ENCODE peak calls at places on chromosomes 12 and 14, in five cellular contexts. E is activated T-helper 1 cell treated with Interleukin-2 at 50 U/mL for 16 hours, N is Ammon's horn, O is GM06990, I is fibroblast of the conjunctiva. M is an unnamed sample.

GRCh38 chr14:37591311-37591940 is 3.6 kb downstream of the FOXA1 start:
- DNase-seq in N (no peak), I (no peak), O (no peak), E (no peak), M (no peak)

GRCh38 chr14:50675597-50675996 is 7.5 kb upstream of the SAV1 start:
- DNase-seq in E (no peak), O (no peak), I (no peak), N (no peak), M (no peak)

GRCh38 chr14:92897922-92898599 is 24.9 kb upstream of the CHGA start:
- DNase-seq in E (no peak), O (no peak), N (no peak), I (no peak), M (no peak)

GRCh38 chr14:94598816-94599655 is 13.2 kb upstream of the SERPINA3 start:
- DNase-seq in E (no peak), I (peak; percentile 94), N (peak; percentile 86), O (no peak), M (no peak)

GRCh38 chr12:31226639-31227038 is 99.3 kb downstream of the SINHCAF start:
- DNase-seq in I (no peak), N (peak; percentile 33), O (no peak), E (no peak), M (no peak)

GRCh38 chr14:73591690-73592448 is at the start of gene ACOT4:
- DNase-seq in I (no peak), N (peak; percentile 9), O (peak; percentile 66), E (peak; percentile 44), M (peak; percentile 51)

GRCh38 chr14:33916663-33917565 is 34.0 kb downstream of the EGLN3 start:
- DNase-seq in I (no peak), O (no peak), N (no peak), E (no peak), M (no peak)

GRCh38 chr12:52658196-52658595 is 6.2 kb upstream of the KRT2 start:
- DNase-seq in E (no peak), N (no peak), O (no peak), I (no peak), M (no peak)

GRCh38 chr12:124694846-124695497 is 127.6 kb upstream of the NCOR2 start:
- DNase-seq in I (no peak), O (no peak), E (no peak), N (no peak), M (no peak)

GRCh38 chr12:7907009-7907408 is 29.0 kb downstream of the SLC2A3 start:
- DNase-seq in O (no peak), N (no peak), I (peak; percentile 22), E (no peak), M (no peak)

GRCh38 chr12:1179128-1179527 is 188.1 kb downstream of the ERC1 start:
- DNase-seq in O (no peak), I (no peak), N (no peak), E (no peak), M (no peak)

GRCh38 chr12:55743967-55744931 is 1.3 kb downstream of the GDF11 start:
- DNase-seq in E (no peak), I (no peak), N (no peak), O (no peak), M (no peak)

GRCh38 chr12:49417558-49417957 is 50.3 kb downstream of the SPATS2 start:
- DNase-seq in E (no peak), I (no peak), O (no peak), N (no peak), M (no peak)

GRCh38 chr12:89238593-89238992 is 113.7 kb downstream of the DUSP6 start:
- DNase-seq in O (no peak), N (peak; percentile 14), I (no peak), E (no peak), M (no peak)

GRCh38 chr12:96354326-96354725 is 45.9 kb downstream of the CDK17 start:
- DNase-seq in I (no peak), O (no peak), E (no peak), N (no peak), M (no peak)

GRCh38 chr12:132432721-132433577 is 57.0 kb upstream of the FBRSL1 start:
- DNase-seq in N (no peak), O (no peak), I (peak; percentile 41), E (no peak), M (peak; percentile 67)

GRCh38 chr12:123337053-123337452 is 27.6 kb downstream of the SBNO1 start:
- DNase-seq in N (peak; percentile 5), I (no peak), O (no peak), E (no peak), M (no peak)

GRCh38 chr14:98607341-98607910 is 664.6 kb downstream of the BCL11B start:
- DNase-seq in N (no peak), O (no peak), I (no peak), E (no peak), M (no peak)

GRCh38 chr12:113185180-113186032 is at the start of the genes DDX54 and RITA1:
- DNase-seq in O (peak; percentile 91), I (no peak), N (peak; percentile 79), E (peak; percentile 69), M (peak; percentile 88)

GRCh38 chr12:124443929-124444712 is 123.3 kb downstream of the NCOR2 start:
- DNase-seq in I (no peak), O (no peak), E (no peak), N (no peak), M (no peak)

GRCh38 chr12:56834886-56835285 is 71.8 kb downstream of the HSD17B6 start:
- DNase-seq in E (no peak), O (no peak), I (no peak), N (no peak), M (no peak)

GRCh38 chr14:88264116-88264515 is 59.0 kb downstream of the KCNK10 start:
- DNase-seq in O (no peak), I (no peak), E (no peak), N (no peak), M (no peak)

GRCh38 chr14:29627141-29627540 is 300.5 kb downstream of the PRKD1 start:
- DNase-seq in E (no peak), N (peak; percentile 56), I (no peak), O (no peak), M (no peak)

GRCh38 chr12:124385219-124385969 is 90.5 kb downstream of the RFLNA start:
- DNase-seq in O (no peak), N (no peak), E (no peak), I (no peak), M (no peak)

GRCh38 chr14:63666326-63666725 is 24.7 kb upstream of the WDR89 start:
- DNase-seq in N (no peak), I (no peak), O (no peak), E (no peak), M (no peak)

GRCh38 chr12:105750096-105750495 is 388.7 kb downstream of the NUAK1 start:
- DNase-seq in I (no peak), O (no peak), N (no peak), E (no peak), M (no peak)

GRCh38 chr14:68911594-68912227 is 67.4 kb downstream of the ACTN1 start:
- DNase-seq in E (peak; percentile 55), I (peak; percentile 63), O (no peak), N (peak; percentile 76), M (peak; percentile 84)